ENCODE peak calls at places on chromosomes 6 and 20, in six cellular contexts. O is bronchial epithelial cell; X is cardiac fibroblast; Q is tibial artery; M is stomach; Y is CD4-positive, alpha-beta T cell. P is an unnamed sample.

GRCh38 chr20:63124782-63125580 is 91.0 kb downstream of the YTHDF1 start:
- DNase-seq in Q (no peak), Y (no peak), O (no peak), M (no peak), X (no peak), P (no peak)

GRCh38 chr6:21653902-21654301 is 60.4 kb downstream of the SOX4 start:
- DNase-seq in Q (no peak), M (no peak), Y (no peak), X (no peak), O (no peak), P (no peak)

GRCh38 chr6:118574051-118574865 is 26.2 kb downstream of the PLN start:
- DNase-seq in X (no peak), O (peak), Q (no peak), M (no peak), Y (no peak), P (no peak)

GRCh38 chr20:47429409-47429808 is 72.3 kb upstream of the NCOA3 start:
- DNase-seq in X (peak), M (no peak), Y (no peak), Q (no peak), O (no peak), P (no peak)

GRCh38 chr6:22467645-22468044 is 101.7 kb upstream of the HDGFL1 start:
- DNase-seq in Y (no peak), O (no peak), M (peak), Q (no peak), X (no peak), P (no peak)

GRCh38 chr20:14481863-14482262 is 144.5 kb upstream of the FLRT3 start:
- DNase-seq in M (no peak), Y (no peak), O (peak), X (peak), Q (no peak), P (no peak)

GRCh38 chr6:44627091-44627878 is 239.8 kb downstream of the CDC5L start:
- DNase-seq in X (no peak), O (no peak), M (no peak), Q (peak), Y (no peak), P (no peak)

GRCh38 chr6:45378324-45378926 is 691 bp upstream of the SUPT3H start:
- DNase-seq in Y (no peak), O (no peak), M (peak), Q (peak), X (no peak), P (no peak)

GRCh38 chr6:168181316-168181715 is 102.3 kb upstream of the FRMD1 start:
- DNase-seq in X (no peak), Q (no peak), M (no peak), O (no peak), Y (no peak), P (no peak)

GRCh38 chr6:36829919-36830544 is 9.2 kb downstream of the CPNE5 start:
- DNase-seq in X (peak), M (peak), Q (peak), O (no peak), Y (no peak), P (peak)

GRCh38 chr6:17385660-17386059 is 7.7 kb upstream of the CAP2 start:
- DNase-seq in M (no peak), Q (no peak), O (peak), X (peak), Y (no peak), P (no peak)

GRCh38 chr20:38272398-38272797 is 11.9 kb upstream of the KIAA1755 start:
- DNase-seq in M (no peak), O (peak), Y (no peak), X (peak), Q (no peak), P (no peak)

GRCh38 chr6:56517155-56517745 is 125.4 kb downstream of the DST start:
- DNase-seq in M (no peak), Q (no peak), X (peak), O (no peak), Y (no peak), P (no peak)

GRCh38 chr6:132298344-132298949 is 102.8 kb downstream of the MOXD1 start:
- DNase-seq in O (peak), X (peak), Q (peak), Y (peak), M (peak), P (peak)

GRCh38 chr6:131400054-131400781 is 172.8 kb upstream of the ARG1 start:
- DNase-seq in Q (no peak), X (peak), O (peak), Y (no peak), M (no peak), P (no peak)

GRCh38 chr6:5126214-5126613 is 41.1 kb downstream of the PPP1R3G start:
- DNase-seq in M (no peak), Q (no peak), X (peak), O (no peak), Y (no peak), P (no peak)

GRCh38 chr6:12339808-12340487 is 49.8 kb downstream of the EDN1 start:
- DNase-seq in Y (no peak), O (no peak), X (no peak), Q (no peak), M (no peak), P (no peak)

GRCh38 chr20:36277546-36277945 is 28.6 kb upstream of the DLGAP4 start:
- DNase-seq in Q (no peak), X (no peak), M (no peak), Y (no peak), O (no peak), P (no peak)

GRCh38 chr20:3431109-3431508 is 23.6 kb upstream of the DNAAF9 start:
- DNase-seq in Q (no peak), O (no peak), Y (no peak), X (no peak), M (no peak), P (no peak)

GRCh38 chr20:59063358-59064213 is 21.0 kb upstream of the PRELID3B start:
- DNase-seq in X (peak), Q (no peak), O (peak), Y (no peak), M (no peak), P (no peak)

GRCh38 chr20:10125757-10126156 is 91.0 kb downstream of the ANKEF1 start:
- DNase-seq in O (no peak), Q (no peak), Y (no peak), X (no peak), M (no peak), P (no peak)

GRCh38 chr6:46921731-46922130 is at the start of gene ADGRF5:
- DNase-seq in O (peak), X (no peak), M (no peak), Q (no peak), Y (no peak), P (no peak)

GRCh38 chr6:167142433-167142761 is 15.4 kb downstream of the GPR31 start:
- DNase-seq in M (no peak), O (no peak), Y (no peak), X (no peak), Q (no peak), P (no peak)
- TF ChIP-seq CTCF in M (no peak), O (no peak), Y (peak), X (no peak), Q (no peak), P (no peak)

GRCh38 chr6:1552296-1552761 is 57.4 kb upstream of the FOXC1 start:
- DNase-seq in O (peak), X (peak), Y (no peak), M (no peak), Q (no peak), P (peak)
- TF ChIP-seq CTCF in O (peak), X (peak), Y (peak), M (no peak), Q (peak), P (peak)

GRCh38 chr20:42744756-42745465 is 444.8 kb downstream of the PTPRT start:
- DNase-seq in Q (no peak), X (no peak), O (no peak), Y (no peak), M (no peak), P (no peak)
- TF ChIP-seq CTCF in Q (no peak), X (no peak), O (no peak), Y (no peak), M (no peak), P (no peak)

GRCh38 chr20:823326-823902 is 10.1 kb upstream of the FAM110A start:
- DNase-seq in Q (no peak), O (no peak), X (no peak), M (peak), Y (no peak), P (no peak)
- TF ChIP-seq CTCF in Q (no peak), O (no peak), X (no peak), M (no peak), Y (no peak), P (no peak)

GRCh38 chr20:39960522-39961420 is 728.3 kb downstream of the MAFB start:
- DNase-seq in Y (no peak), X (no peak), O (no peak), Q (no peak), M (no peak), P (no peak)
- TF ChIP-seq CTCF in Y (no peak), X (no peak), O (no peak), Q (no peak), M (no peak), P (no peak)

GRCh38 chr6:162448294-162448693 is 279.3 kb downstream of the PRKN start:
- DNase-seq in Y (no peak), X (no peak), O (no peak), M (no peak), Q (no peak), P (no peak)

GRCh38 chr6:162443101-162443500 is 284.5 kb downstream of the PRKN start:
- DNase-seq in X (no peak), M (peak), O (peak), Q (no peak), Y (no peak), P (peak)

GRCh38 chr6:162442675-162443074 is 284.9 kb downstream of the PRKN start:
- DNase-seq in Q (no peak), X (peak), Y (no peak), M (no peak), O (no peak), P (peak)
- TF ChIP-seq CTCF in Q (no peak), X (no peak), Y (no peak), M (no peak), O (no peak), P (peak)

DNA sequence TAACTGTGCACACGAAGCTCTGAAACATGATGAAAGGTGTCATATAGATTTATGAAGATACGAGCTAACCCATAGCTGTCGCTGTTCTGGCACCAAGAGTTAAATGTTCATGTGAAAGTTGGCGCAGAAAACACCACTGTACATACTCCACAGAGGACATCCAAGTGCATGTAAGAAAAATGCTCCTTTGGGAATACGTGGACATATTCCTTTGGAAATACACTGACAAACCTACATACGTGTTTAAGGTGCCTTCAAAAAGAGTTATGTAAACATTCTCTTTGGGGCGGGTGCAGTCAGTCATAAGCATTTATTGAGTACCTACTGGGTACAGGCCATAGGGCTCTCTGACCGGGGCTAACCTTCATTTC is 723 bp upstream of the ARID1B start:
- DNase-seq in O (peak), Q (no peak), Y (peak), M (no peak), X (peak), P (peak)
- TF ChIP-seq CTCF in O (no peak), Q (no peak), Y (no peak), M (no peak), X (peak), P (no peak)